ENCODE peak calls at places on chromosomes 1 and 21, in seven cellular contexts. Q is mucosa of descending colon, W is right cardiac atrium, G is tibial artery, U is fibroblast of lung, Z is OCI-LY7, I is mesendoderm. E is an unnamed sample. For H3K4me1, the result is how much of the 10 kb centered on the place peaks cover.

GRCh38 chr1:2185880-2186855 is 8.4 kb downstream of the FAAP20 start:
- DNase-seq in W (no peak), Q (no peak), I (no peak), Z (no peak), U (no peak), G (no peak), E (no peak)

GRCh38 chr1:53316742-53317650 is 10.9 kb downstream of the LRP8 start:
- DNase-seq in Z (no peak), W (no peak), U (no peak), I (no peak), Q (peak), G (no peak), E (peak)

GRCh38 chr1:119565131-119565772 is 58.2 kb downstream of the HSD3B1 start:
- DNase-seq in G (no peak), W (no peak), Z (no peak), Q (no peak), U (no peak), I (no peak), E (no peak)

GRCh38 chr1:215273838-215274516 is 191.4 kb downstream of the KCNK2 start:
- DNase-seq in W (no peak), G (no peak), I (no peak), U (peak), Z (no peak), Q (no peak), E (peak)

GRCh38 chr1:236020359-236021000 is 44.4 kb downstream of the NID1 start:
- DNase-seq in W (no peak), U (no peak), I (no peak), G (no peak), Q (no peak), Z (no peak), E (peak)

GRCh38 chr1:50570064-50570463 is 146.8 kb upstream of the DMRTA2 start:
- DNase-seq in G (no peak), U (peak), Z (no peak), I (peak), Q (no peak), W (no peak), E (peak)

GRCh38 chr1:1787206-1787605 is 8.9 kb upstream of the NADK start:
- DNase-seq in G (no peak), Q (no peak), Z (no peak), U (no peak), I (no peak), W (no peak), E (no peak)

GRCh38 chr1:66274634-66275033 is 259.3 kb upstream of the SGIP1 start:
- DNase-seq in U (peak), W (no peak), I (no peak), Q (no peak), Z (no peak), G (no peak), E (no peak)

GRCh38 chr1:177010246-177010825 is 154.2 kb downstream of the ASTN1 start:
- DNase-seq in U (no peak), I (no peak), W (no peak), G (no peak), Z (no peak), Q (no peak), E (no peak)

GRCh38 chr1:67441183-67441582 is 11.0 kb upstream of the SERBP1 start:
- DNase-seq in U (peak), I (no peak), W (peak), G (peak), Q (no peak), Z (peak), E (peak)

GRCh38 chr1:212309967-212310366 is 24.8 kb downstream of the PPP2R5A start:
- DNase-seq in Z (no peak), I (peak), W (no peak), G (no peak), U (no peak), Q (no peak), E (no peak)

GRCh38 chr1:84780000-84780716 is 89.9 kb upstream of the SSX2IP start:
- DNase-seq in G (no peak), Z (no peak), Q (no peak), I (no peak), W (no peak), U (peak), E (no peak)

GRCh38 chr21:17585875-17586450 is 26.7 kb downstream of the BTG3 start:
- DNase-seq in W (no peak), Z (peak), Q (no peak), I (peak), G (no peak), U (peak), E (peak)

GRCh38 chr1:118100686-118101300 is 84.2 kb downstream of the SPAG17 start:
- DNase-seq in G (no peak), Q (no peak), W (no peak), U (peak), I (no peak), Z (no peak), E (no peak)

GRCh38 chr1:41872074-41872473 is 46.6 kb downstream of the HIVEP3 start:
- DNase-seq in G (no peak), Z (no peak), W (no peak), I (no peak), Q (no peak), U (no peak), E (no peak)

GRCh38 chr1:39960461-39960958 is 5.6 kb downstream of the MFSD2A start:
- DNase-seq in Q (peak), I (no peak), Z (peak), G (no peak), W (no peak), U (no peak), E (peak)

GRCh38 chr1:218656301-218657037 is 311.3 kb downstream of the TGFB2 start:
- DNase-seq in W (no peak), G (no peak), U (peak), Z (no peak), Q (no peak), I (no peak), E (no peak)

GRCh38 chr21:36988536-36988935 is 18.0 kb upstream of the RIPPLY3 start:
- DNase-seq in U (no peak), G (no peak), Q (no peak), I (no peak), W (no peak), Z (no peak), E (no peak)

GRCh38 chr21:30962013-30962412 is 76.3 kb downstream of the KRTAP19-8 start:
- DNase-seq in G (no peak), Q (no peak), Z (no peak), W (no peak), U (no peak), I (peak), E (no peak)

GRCh38 chr1:42777860-42778259 is 6.9 kb upstream of the TMEM269 start:
- DNase-seq in G (no peak), Z (peak), I (peak), W (no peak), Q (no peak), U (no peak), E (peak)

GRCh38 chr1:62325076-62325475 is 5.8 kb upstream of the KANK4 start:
- DNase-seq in G (no peak), W (peak), Q (no peak), Z (no peak), I (peak), U (peak), E (peak)

GRCh38 chr1:91826649-91827048 is 59.3 kb downstream of the TGFBR3 start:
- DNase-seq in U (no peak), Z (no peak), G (no peak), Q (no peak), W (no peak), I (no peak), E (no peak)

GRCh38 chr1:185536165-185536920 is 197.8 kb upstream of the HMCN1 start:
- DNase-seq in U (no peak), Q (no peak), Z (no peak), I (no peak), G (no peak), W (no peak), E (no peak)

GRCh38 chr1:9659328-9659727 is 7.8 kb downstream of the PIK3CD start:
- DNase-seq in U (peak), W (peak), Z (no peak), G (no peak), Q (no peak), I (no peak), E (no peak)

GRCh38 chr1:248810000-248810726 is 15.6 kb downstream of the SH3BP5L start:
- DNase-seq in Z (no peak), U (no peak), W (no peak), I (no peak), Q (no peak), G (no peak), E (no peak)

GRCh38 chr1:27556781-27557595 is 47.0 kb downstream of the AHDC1 start:
- DNase-seq in G (peak), Q (peak), W (peak), U (peak), I (peak), Z (peak), E (peak)
- H3K4me1 ChIP-seq in G (under half), Q (under half), W (under half), U (under half), I (under half), Z (under half), E (under half)

GRCh38 chr1:230896719-230897118 is 28.4 kb upstream of the C1orf198 start:
- DNase-seq in G (no peak), I (no peak), Z (no peak), W (no peak), U (no peak), Q (no peak), E (peak)

GRCh38 chr1:230894664-230895063 is 26.3 kb upstream of the C1orf198 start:
- DNase-seq in Z (no peak), G (no peak), Q (no peak), W (no peak), I (no peak), U (no peak), E (no peak)

GRCh38 chr1:230894032-230894431 is 25.7 kb upstream of the C1orf198 start:
- DNase-seq in G (no peak), W (no peak), Q (no peak), I (no peak), U (no peak), Z (no peak), E (no peak)

GRCh38 chr1:230898144-230898543 is 29.8 kb upstream of the C1orf198 start:
- DNase-seq in U (no peak), Z (no peak), I (no peak), G (no peak), Q (no peak), W (no peak), E (no peak)

DNA sequence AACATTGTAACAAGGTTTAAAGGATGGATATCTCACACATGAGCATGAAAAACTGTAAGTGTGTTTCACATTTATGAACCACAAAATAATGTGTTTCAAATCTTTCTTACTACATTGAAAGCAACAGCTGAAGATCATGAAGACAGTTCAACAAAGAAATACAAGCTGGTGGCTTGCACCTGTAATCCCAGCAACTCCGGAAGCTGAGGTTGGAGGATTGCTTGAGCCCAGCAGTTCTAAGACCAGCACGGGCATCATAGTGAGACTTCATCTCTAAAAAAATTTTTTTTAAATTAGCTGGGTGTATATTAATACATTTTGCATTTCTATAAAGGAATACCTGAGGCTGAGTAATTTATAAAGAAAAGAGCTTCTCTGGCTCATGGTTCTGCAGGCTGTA is 27.1 kb upstream of the C1orf198 start:
- DNase-seq in G (no peak), Q (no peak), U (no peak), W (no peak), I (no peak), Z (no peak), E (peak)
- H3K4me1 ChIP-seq in G (under half), Q (under half), U (under half), W (under half), I (under half), Z (under half), E (under half)

GRCh38 chr1:46522969-46523320 is 28.5 kb downstream of the KNCN start:
- DNase-seq in G (no peak), Q (no peak), W (no peak), U (no peak), I (no peak), Z (no peak), E (no peak)

GRCh38 chr1:46520063-46520911 is 30.7 kb downstream of the DMBX1 start:
- DNase-seq in W (peak), Z (no peak), I (peak), U (peak), Q (no peak), G (no peak), E (peak)

GRCh38 chr1:46521417-46521816 is 30.0 kb downstream of the KNCN start:
- DNase-seq in I (no peak), W (no peak), Q (no peak), U (no peak), Z (no peak), G (no peak), E (no peak)

GRCh38 chr1:46523556-46524443 is 27.6 kb downstream of the KNCN start:
- DNase-seq in I (no peak), Z (no peak), W (no peak), G (no peak), Q (no peak), U (no peak), E (no peak)

GRCh38 chr1:46522184-46522968 is 29.1 kb downstream of the KNCN start:
- DNase-seq in G (peak), U (peak), Q (no peak), Z (no peak), I (no peak), W (peak), E (peak)
- H3K4me1 ChIP-seq in G (under half), U (under half), Q (under half), Z (under half), I (under half), W (under half), E (under half)

GRCh38 chr21:45366476-45366875 is 38.5 kb upstream of the COL18A1 start:
- DNase-seq in I (no peak), W (peak), Z (no peak), Q (no peak), U (no peak), G (no peak), E (no peak)

GRCh38 chr21:45365608-45366241 is 39.2 kb upstream of the COL18A1 start:
- DNase-seq in Q (no peak), I (peak), G (no peak), Z (no peak), U (peak), W (peak), E (peak)

GRCh38 chr21:45365186-45365607 is 39.8 kb upstream of the COL18A1 start:
- DNase-seq in U (no peak), W (no peak), I (no peak), Q (no peak), G (no peak), Z (no peak), E (no peak)

GRCh38 chr21:45363921-45364463 is 41.0 kb upstream of the COL18A1 start:
- DNase-seq in G (peak), U (peak), Q (peak), W (peak), Z (no peak), I (peak), E (peak)

DNA sequence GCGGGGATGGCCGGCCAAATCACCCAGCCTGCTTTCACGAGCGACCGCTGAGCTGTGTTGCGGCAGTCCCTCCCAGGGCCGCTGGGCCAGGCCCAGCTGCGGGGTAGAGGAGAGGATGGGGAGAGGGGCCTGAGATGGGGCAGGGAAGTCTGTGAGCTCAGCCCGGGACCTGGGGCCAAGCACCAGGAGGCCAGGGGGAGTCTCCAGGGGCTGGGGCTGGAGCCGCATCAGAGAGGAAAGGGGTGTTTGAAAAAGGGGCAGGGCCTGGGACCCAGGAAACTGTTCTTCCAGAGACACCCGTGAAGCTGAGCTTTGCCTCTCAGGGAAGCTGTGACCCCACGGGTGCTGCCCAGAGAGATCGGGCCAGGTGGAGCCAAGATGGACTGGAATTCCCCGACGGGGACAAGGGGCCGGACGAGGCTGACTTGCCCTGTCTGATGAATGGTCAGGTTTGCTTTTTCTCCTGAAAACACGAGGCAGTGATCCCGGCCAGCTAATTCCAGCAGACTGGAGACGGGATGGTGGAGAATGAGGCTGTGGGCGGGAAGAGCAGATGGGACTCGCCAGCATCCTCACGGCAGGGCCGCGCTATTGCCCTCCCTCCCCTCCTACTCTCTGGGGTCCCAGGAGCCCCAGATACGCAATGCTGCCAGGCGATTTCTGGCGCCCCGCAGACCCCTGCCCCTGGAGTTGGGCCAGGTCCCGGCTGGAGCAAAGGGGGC is 40.3 kb upstream of the COL18A1 start:
- DNase-seq in W (peak), Z (no peak), I (no peak), U (peak), Q (no peak), G (peak), E (no peak)
- H3K4me1 ChIP-seq in W (under half), Z (under half), I (under half), U (under half), Q (under half), G (under half), E (under half)

GRCh38 chr1:174800221-174800791 is 199.4 kb upstream of the CACYBP start:
- DNase-seq in U (peak), W (no peak), G (no peak), I (peak), Z (peak), Q (peak), E (no peak)
- H3K4me1 ChIP-seq in U (under half), W (under half), G (under half), I (under half), Z (under half), Q (under half), E (under half)

GRCh38 chr1:227889047-227889862 is 58.5 kb downstream of the WNT9A start:
- DNase-seq in I (peak), Z (no peak), Q (peak), U (no peak), G (peak), W (no peak), E (no peak)

GRCh38 chr1:227886993-227887696 is 60.6 kb downstream of the WNT9A start:
- DNase-seq in G (peak), I (peak), U (peak), Q (peak), Z (no peak), W (peak), E (peak)

GRCh38 chr1:227887697-227888403 is 59.9 kb downstream of the WNT9A start:
- DNase-seq in Z (no peak), W (peak), Q (peak), I (peak), G (peak), U (peak), E (no peak)

GRCh38 chr1:227889863-227890405 is 57.8 kb downstream of the WNT9A start:
- DNase-seq in W (no peak), Q (no peak), G (peak), U (no peak), I (no peak), Z (no peak), E (no peak)

DNA sequence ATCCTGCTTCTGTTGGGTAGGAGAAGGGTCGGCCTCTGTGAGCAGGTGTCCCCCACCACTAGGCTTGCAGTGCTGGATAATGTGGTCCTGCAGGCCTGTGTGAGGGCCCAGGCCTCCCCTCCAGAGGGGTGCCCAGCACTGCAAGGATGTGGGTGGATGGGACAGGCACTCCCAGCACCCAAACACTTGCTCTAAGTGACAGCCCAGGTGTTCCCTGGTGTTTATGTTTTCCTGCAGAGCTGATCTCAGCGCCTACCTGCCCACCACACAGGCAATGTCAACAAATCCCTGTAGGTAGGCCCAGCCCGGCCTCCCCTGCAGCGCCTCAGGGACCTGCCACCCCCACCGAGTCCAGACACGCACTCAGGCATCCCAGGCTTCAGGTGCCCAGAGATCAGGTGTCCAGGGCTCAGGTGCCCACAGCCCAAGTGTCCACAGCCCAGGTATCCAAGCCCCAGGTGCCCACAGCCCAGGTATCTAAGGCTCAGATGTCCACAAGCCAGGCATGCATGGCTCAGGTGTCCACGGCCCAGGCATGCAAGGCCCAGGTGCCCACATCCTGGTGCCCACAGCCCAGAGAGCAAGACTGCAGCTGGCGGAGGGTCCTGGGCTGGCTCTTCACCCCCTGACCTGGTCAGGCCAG is 59.2 kb downstream of the WNT9A start:
- DNase-seq in Z (no peak), U (no peak), I (no peak), G (peak), W (no peak), Q (peak), E (no peak)
- H3K4me1 ChIP-seq in Z (under half), U (under half), I (under half), G (under half), W (under half), Q (under half), E (under half)

GRCh38 chr1:163321311-163322305 is at the start of gene NUF2:
- DNase-seq in Q (peak), U (peak), Z (peak), I (peak), W (peak), G (peak), E (peak)
- H3K4me1 ChIP-seq in Q (under half), U (under half), Z (under half), I (under half), W (under half), G (under half), E (under half)

GRCh38 chr1:25023826-25024225 is 93.8 kb upstream of the RUNX3 start:
- DNase-seq in Q (no peak), I (no peak), Z (no peak), G (no peak), W (peak), U (no peak), E (no peak)
- H3K4me1 ChIP-seq in Q (under half), I (under half), Z (half or more), G (under half), W (under half), U (under half), E (under half)

E was measured in SJCRH30.